ENCODE peak calls at places on chromosome 10, in nine cellular contexts. L is IMR-90, S is A549, H is cardiac fibroblast, N is lower lobe of right lung, Z is fibroblast of the aortic adventitia, O is uterus, X is AG09319, E is WTC11. Q is an unnamed sample.

GRCh38 chr10:12902135-12902572 is 99.4 kb downstream of the CCDC3 start:
- DNase-seq in L (peak), S (peak), H (peak), N (no peak), Z (peak), O (peak), X (peak), E (peak), Q (peak)

GRCh38 chr10:6204341-6205191 is 1.8 kb downstream of the PFKFB3 start:
- DNase-seq in L (peak), S (no peak), H (peak), N (peak), Z (peak), O (peak), X (no peak), E (no peak), Q (no peak)

GRCh38 chr10:48713966-48714618 is 29.4 kb downstream of the WDFY4 start:
- DNase-seq in L (no peak), S (no peak), H (no peak), N (no peak), Z (no peak), O (no peak), X (no peak), E (no peak), Q (no peak)

GRCh38 chr10:77123330-77123729 is 514.3 kb downstream of the KCNMA1 start:
- DNase-seq in L (no peak), S (no peak), H (no peak), N (no peak), Z (no peak), O (no peak), X (no peak), E (no peak), Q (no peak)

GRCh38 chr10:103262229-103262628 is 14.7 kb upstream of the INA start:
- DNase-seq in L (no peak), S (no peak), H (no peak), N (no peak), Z (no peak), O (no peak), X (no peak), E (no peak), Q (no peak)

GRCh38 chr10:133608855-133609254 is 17.7 kb downstream of the FRG2B start:
- DNase-seq in L (no peak), S (peak), H (peak), N (no peak), Z (no peak), O (no peak), X (no peak), E (no peak), Q (no peak)

GRCh38 chr10:102309916-102310315 is 64.6 kb downstream of the GBF1 start:
- DNase-seq in L (no peak), S (no peak), H (no peak), N (no peak), Z (no peak), O (no peak), X (no peak), E (no peak), Q (no peak)

GRCh38 chr10:101778151-101778780 is 2.4 kb upstream of the FGF8 start:
- DNase-seq in L (no peak), S (no peak), H (no peak), N (no peak), Z (no peak), O (no peak), X (no peak), E (no peak), Q (no peak)

GRCh38 chr10:95308389-95309302 is 17.8 kb upstream of the PDLIM1 start:
- DNase-seq in L (peak), S (peak), H (peak), N (peak), Z (peak), O (peak), X (peak), E (no peak), Q (peak)

GRCh38 chr10:80204801-80205477 is 398 bp downstream of the ANXA11 start:
- DNase-seq in L (peak), S (no peak), H (peak), N (peak), Z (peak), O (no peak), X (no peak), E (no peak), Q (no peak)

GRCh38 chr10:119459681-119460340 is 82.7 kb downstream of the RGS10 start:
- DNase-seq in L (no peak), S (no peak), H (no peak), N (no peak), Z (no peak), O (no peak), X (no peak), E (no peak), Q (no peak)

GRCh38 chr10:49742683-49743463 is 19.2 kb downstream of the OGDHL start:
- DNase-seq in L (no peak), S (no peak), H (no peak), N (no peak), Z (no peak), O (no peak), X (no peak), E (no peak), Q (no peak)

GRCh38 chr10:68223535-68224165 is 8.3 kb downstream of the ATOH7 start:
- DNase-seq in L (no peak), S (no peak), H (no peak), N (no peak), Z (no peak), O (no peak), X (no peak), E (peak), Q (no peak)
- TF ChIP-seq CTCF in L (no peak), S (no peak), H (no peak), N (no peak), Z (peak), O (no peak), X (no peak), E (no peak), Q (peak)

GRCh38 chr10:79052311-79053080 is 16.3 kb upstream of the ZMIZ1 start:
- DNase-seq in L (no peak), S (peak), H (peak), N (peak), Z (no peak), O (peak), X (no peak), E (peak), Q (no peak)
- TF ChIP-seq CTCF in L (peak), S (no peak), H (peak), N (no peak), Z (peak), O (no peak), X (no peak), E (no peak), Q (peak)

DNA sequence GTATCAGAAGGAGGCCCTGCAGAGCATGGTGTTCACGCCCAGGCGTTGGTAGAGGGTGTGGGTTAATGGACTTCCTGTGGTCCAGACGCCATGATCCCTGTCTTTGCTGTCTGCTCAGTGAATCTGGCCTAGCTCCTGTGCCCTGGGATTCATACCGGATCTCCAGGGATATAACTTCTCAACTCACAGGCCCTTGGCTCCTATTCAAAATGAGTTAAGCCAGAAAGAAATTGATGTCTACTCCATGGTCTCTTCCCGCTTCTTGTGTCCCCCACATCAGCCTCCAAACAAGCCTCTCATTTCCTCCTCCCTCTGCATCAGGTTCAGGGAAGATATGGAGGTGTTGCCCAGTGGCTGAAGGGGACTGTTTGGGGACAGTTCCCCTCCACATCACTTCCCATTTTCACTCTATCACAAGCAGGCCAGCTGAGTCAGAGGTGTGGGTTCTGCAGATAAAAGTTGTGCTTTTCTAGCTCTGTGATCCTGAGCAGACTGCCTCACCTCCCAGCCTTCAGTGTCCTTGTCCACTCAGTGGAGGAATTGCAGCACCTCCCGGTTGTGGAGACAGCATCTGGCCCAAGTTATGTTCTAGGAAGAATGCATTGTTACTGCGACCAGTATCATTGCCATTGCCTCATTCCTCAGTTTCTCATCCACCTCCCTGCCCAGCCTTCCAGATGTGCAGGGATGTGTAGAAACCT is 22.5 kb downstream of the AKR1E2 start:
- DNase-seq in L (no peak), S (no peak), H (peak), N (no peak), Z (peak), O (no peak), X (no peak), E (no peak), Q (no peak)
- TF ChIP-seq CTCF in L (no peak), S (no peak), H (no peak), N (no peak), Z (no peak), O (no peak), X (no peak), E (no peak), Q (no peak)

GRCh38 chr10:122879339-122880273 is at the start of gene FAM24B:
- DNase-seq in L (peak), S (peak), H (peak), N (peak), Z (peak), O (peak), X (peak), E (peak), Q (peak)
- TF ChIP-seq CTCF in L (no peak), S (no peak), H (peak), N (no peak), Z (no peak), O (no peak), X (no peak), E (no peak), Q (no peak)

GRCh38 chr10:29470355-29470705 is 164.4 kb downstream of the SVIL start:
- DNase-seq in L (no peak), S (peak), H (no peak), N (no peak), Z (no peak), O (no peak), X (no peak), E (peak), Q (no peak)
- TF ChIP-seq CTCF in L (peak), S (peak), H (peak), N (no peak), Z (peak), O (peak), X (peak), E (peak), Q (peak)

GRCh38 chr10:17227367-17228080 is 517 bp upstream of the VIM start:
- DNase-seq in L (peak), S (no peak), H (peak), N (no peak), Z (peak), O (no peak), X (no peak), E (no peak), Q (no peak)
- TF ChIP-seq CTCF in L (peak), S (peak), H (peak), N (peak), Z (peak), O (peak), X (peak), E (peak), Q (peak)

GRCh38 chr10:110861930-110862677 is 9.6 kb upstream of the PDCD4 start:
- DNase-seq in L (no peak), S (no peak), H (no peak), N (no peak), Z (no peak), O (no peak), X (no peak), E (no peak), Q (no peak)
- TF ChIP-seq CTCF in L (no peak), S (no peak), H (no peak), N (no peak), Z (no peak), O (no peak), X (no peak), E (no peak), Q (no peak)

GRCh38 chr10:52215745-52216361 is 98.2 kb upstream of the DKK1 start:
- DNase-seq in L (peak), S (peak), H (peak), N (no peak), Z (peak), O (peak), X (peak), E (no peak), Q (peak)
- TF ChIP-seq CTCF in L (peak), S (peak), H (peak), N (peak), Z (peak), O (peak), X (peak), E (peak), Q (peak)